ENCODE peak calls at places on chromosomes 2 and 18, in six cellular contexts. One of them, this sample, is unnamed.

GRCh38 chr2:218648473-218649100 is 10.8 kb downstream of the ZNF142 start:
- DNase-seq in left cardiac atrium: peak; percentile 51
- DNase-seq in effector memory CD4-positive, alpha-beta T cell: no peak
- DNase-seq in EL: peak; percentile 64
- DNase-seq in HepG2: peak; percentile 56
- DNase-seq in activated CD4-positive, alpha-beta T cell treated with anti-CD3 and anti-CD28 coated beads for 24 hours: peak; percentile 23
- DNase-seq in this sample: no peak

GRCh38 chr2:74444498-74445318 is 3.0 kb upstream of the RTKN start:
- DNase-seq in left cardiac atrium: no peak
- DNase-seq in effector memory CD4-positive, alpha-beta T cell: no peak
- DNase-seq in EL: no peak
- DNase-seq in HepG2: no peak
- DNase-seq in activated CD4-positive, alpha-beta T cell treated with anti-CD3 and anti-CD28 coated beads for 24 hours: no peak
- DNase-seq in this sample: no peak

GRCh38 chr18:61400714-61401113 is 67.5 kb downstream of the CDH20 start:
- DNase-seq in left cardiac atrium: no peak
- DNase-seq in effector memory CD4-positive, alpha-beta T cell: no peak
- DNase-seq in EL: peak; percentile 87
- DNase-seq in HepG2: no peak
- DNase-seq in activated CD4-positive, alpha-beta T cell treated with anti-CD3 and anti-CD28 coated beads for 24 hours: no peak
- DNase-seq in this sample: no peak

GRCh38 chr18:46756559-46757201 is at the start of gene ST8SIA5:
- DNase-seq in left cardiac atrium: peak; percentile 30
- DNase-seq in effector memory CD4-positive, alpha-beta T cell: no peak
- DNase-seq in EL: no peak
- DNase-seq in HepG2: no peak
- DNase-seq in activated CD4-positive, alpha-beta T cell treated with anti-CD3 and anti-CD28 coated beads for 24 hours: no peak
- DNase-seq in this sample: no peak

GRCh38 chr2:43898134-43898957 is 59.6 kb downstream of the ABCG8 start:
- DNase-seq in left cardiac atrium: no peak
- DNase-seq in effector memory CD4-positive, alpha-beta T cell: no peak
- DNase-seq in EL: no peak
- DNase-seq in HepG2: peak; percentile 22
- DNase-seq in activated CD4-positive, alpha-beta T cell treated with anti-CD3 and anti-CD28 coated beads for 24 hours: no peak
- DNase-seq in this sample: peak; percentile 55

GRCh38 chr2:229800997-229801754 is 86.8 kb upstream of the DNER start:
- DNase-seq in left cardiac atrium: peak; percentile 49
- DNase-seq in effector memory CD4-positive, alpha-beta T cell: peak; percentile 26
- DNase-seq in EL: peak; percentile 53
- DNase-seq in HepG2: peak; percentile 52
- DNase-seq in activated CD4-positive, alpha-beta T cell treated with anti-CD3 and anti-CD28 coated beads for 24 hours: peak; percentile 62
- DNase-seq in this sample: no peak

GRCh38 chr18:24862225-24862893 is 401.9 kb downstream of the HRH4 start:
- DNase-seq in left cardiac atrium: no peak
- DNase-seq in effector memory CD4-positive, alpha-beta T cell: no peak
- DNase-seq in EL: no peak
- DNase-seq in HepG2: no peak
- DNase-seq in activated CD4-positive, alpha-beta T cell treated with anti-CD3 and anti-CD28 coated beads for 24 hours: no peak
- DNase-seq in this sample: no peak

GRCh38 chr2:212520340-212520739 is 18.3 kb downstream of the ERBB4 start:
- DNase-seq in left cardiac atrium: no peak
- DNase-seq in effector memory CD4-positive, alpha-beta T cell: no peak
- DNase-seq in EL: peak; percentile 23
- DNase-seq in HepG2: peak; percentile 21
- DNase-seq in activated CD4-positive, alpha-beta T cell treated with anti-CD3 and anti-CD28 coated beads for 24 hours: no peak
- DNase-seq in this sample: no peak

GRCh38 chr2:196783431-196784094 is 15.9 kb downstream of the GTF3C3 start:
- DNase-seq in left cardiac atrium: no peak
- DNase-seq in effector memory CD4-positive, alpha-beta T cell: no peak
- DNase-seq in EL: peak; percentile 80
- DNase-seq in HepG2: no peak
- DNase-seq in activated CD4-positive, alpha-beta T cell treated with anti-CD3 and anti-CD28 coated beads for 24 hours: peak; percentile 28
- DNase-seq in this sample: no peak

GRCh38 chr2:42245392-42245791 is 76.2 kb downstream of the EML4 start:
- DNase-seq in left cardiac atrium: no peak
- DNase-seq in effector memory CD4-positive, alpha-beta T cell: no peak
- DNase-seq in EL: no peak
- DNase-seq in HepG2: no peak
- DNase-seq in activated CD4-positive, alpha-beta T cell treated with anti-CD3 and anti-CD28 coated beads for 24 hours: no peak
- DNase-seq in this sample: no peak

GRCh38 chr2:84276585-84277255 is 182.4 kb downstream of the SUCLG1 start:
- DNase-seq in left cardiac atrium: no peak
- DNase-seq in effector memory CD4-positive, alpha-beta T cell: no peak
- DNase-seq in EL: no peak
- DNase-seq in HepG2: no peak
- DNase-seq in activated CD4-positive, alpha-beta T cell treated with anti-CD3 and anti-CD28 coated beads for 24 hours: no peak
- DNase-seq in this sample: no peak

GRCh38 chr2:120631719-120632118 is 103.9 kb upstream of the GLI2 start:
- DNase-seq in left cardiac atrium: no peak
- DNase-seq in effector memory CD4-positive, alpha-beta T cell: no peak
- DNase-seq in EL: no peak
- DNase-seq in HepG2: no peak
- DNase-seq in activated CD4-positive, alpha-beta T cell treated with anti-CD3 and anti-CD28 coated beads for 24 hours: no peak
- DNase-seq in this sample: no peak

GRCh38 chr18:43077510-43078290 is 37.8 kb downstream of the RIT2 start:
- DNase-seq in left cardiac atrium: no peak
- DNase-seq in effector memory CD4-positive, alpha-beta T cell: no peak
- DNase-seq in EL: no peak
- DNase-seq in HepG2: no peak
- DNase-seq in activated CD4-positive, alpha-beta T cell treated with anti-CD3 and anti-CD28 coated beads for 24 hours: no peak
- DNase-seq in this sample: no peak

GRCh38 chr2:237450108-237450507 is 36.1 kb upstream of the COL6A3 start:
- DNase-seq in left cardiac atrium: no peak
- DNase-seq in effector memory CD4-positive, alpha-beta T cell: no peak
- DNase-seq in EL: no peak
- DNase-seq in HepG2: no peak
- DNase-seq in activated CD4-positive, alpha-beta T cell treated with anti-CD3 and anti-CD28 coated beads for 24 hours: no peak
- DNase-seq in this sample: no peak

GRCh38 chr2:234603619-234604018 is 106.7 kb upstream of the ARL4C start:
- DNase-seq in left cardiac atrium: no peak
- DNase-seq in effector memory CD4-positive, alpha-beta T cell: no peak
- DNase-seq in EL: no peak
- DNase-seq in HepG2: no peak
- DNase-seq in activated CD4-positive, alpha-beta T cell treated with anti-CD3 and anti-CD28 coated beads for 24 hours: no peak
- DNase-seq in this sample: no peak

This sample was measured in Right ventricle myocardium inferior.